ENCODE peak calls at places on chromosomes 16 and 17, in ten cellular contexts. I, U, O, N, E, V, Q, W, X and G are unnamed samples.

GRCh38 chr16:81315271-81316175 is 761 bp downstream of the GAN start:
- DNase-seq in E (peak), U (no peak), W (peak), N (peak), O (no peak), I (peak), X (no peak), Q (peak), V (peak), G (peak)

GRCh38 chr17:27257031-27257357 is 36.9 kb upstream of the WSB1 start:
- DNase-seq in U (no peak), Q (no peak), O (no peak), W (no peak), V (no peak), I (no peak), N (no peak), X (no peak), E (peak), G (no peak)

GRCh38 chr16:17777461-17777863 is 306.7 kb upstream of the XYLT1 start:
- DNase-seq in X (peak), E (no peak), W (no peak), O (peak), V (no peak), Q (no peak), N (peak), I (no peak), U (no peak), G (no peak)

GRCh38 chr16:87318158-87318644 is 1.0 kb upstream of the C16orf95 start:
- DNase-seq in X (no peak), U (no peak), W (no peak), I (no peak), V (no peak), E (peak), O (no peak), Q (no peak), N (no peak), G (peak)

GRCh38 chr17:33464669-33465275 is 171.7 kb upstream of the ASIC2 start:
- DNase-seq in O (no peak), V (no peak), I (no peak), W (no peak), X (no peak), Q (no peak), N (no peak), U (no peak), E (no peak), G (no peak)

GRCh38 chr16:11570796-11571195 is 15.9 kb downstream of the LITAF start:
- DNase-seq in N (no peak), W (no peak), V (no peak), U (no peak), X (no peak), E (no peak), I (no peak), Q (no peak), O (no peak), G (no peak)

GRCh38 chr17:45771473-45771959 is 12.6 kb upstream of the CRHR1 start:
- DNase-seq in X (no peak), N (no peak), O (no peak), Q (no peak), E (no peak), W (no peak), I (no peak), U (no peak), V (no peak), G (no peak)

GRCh38 chr17:10215286-10215685 is 16.9 kb upstream of the GAS7 start:
- DNase-seq in X (no peak), U (no peak), Q (no peak), W (no peak), V (no peak), I (no peak), O (no peak), N (no peak), E (no peak), G (no peak)

GRCh38 chr16:50153648-50154368 is 702 bp downstream of the TENT4B start:
- DNase-seq in O (no peak), N (no peak), I (peak), X (no peak), U (no peak), V (peak), Q (peak), W (peak), E (peak), G (no peak)

GRCh38 chr17:75001915-75002843 is 10.3 kb upstream of the MRPL58 start:
- DNase-seq in O (no peak), V (no peak), N (no peak), Q (no peak), E (no peak), X (no peak), W (no peak), I (no peak), U (no peak), G (no peak)

GRCh38 chr17:32822996-32823395 is 53.9 kb downstream of the MYO1D start:
- DNase-seq in X (no peak), I (no peak), V (no peak), Q (no peak), N (no peak), E (peak), W (no peak), U (no peak), O (no peak), G (no peak)